ENCODE peak calls at places on chromosomes 13 and 19, in ten cellular contexts. U, I, V, J, D, Z, E, M, Y and H are unnamed samples.

GRCh38 chr13:99992376-99992775 is 10.8 kb downstream of the ZIC2 start:
- DNase-seq in U (no peak), E (no peak), Y (no peak), M (no peak), J (no peak), D (no peak), Z (no peak), I (no peak), V (no peak), H (no peak)

GRCh38 chr19:1261512-1261862 is 7.6 kb upstream of the CIRBP start:
- DNase-seq in E (no peak), M (no peak), U (no peak), Z (no peak), J (no peak), D (no peak), V (no peak), I (no peak), Y (no peak), H (no peak)

GRCh38 chr13:38735655-38736440 is 49.0 kb downstream of the FREM2 start:
- DNase-seq in Y (no peak), Z (no peak), M (no peak), I (no peak), E (no peak), J (no peak), D (no peak), U (no peak), V (no peak), H (no peak)

GRCh38 chr19:48196321-48196761 is 25.9 kb downstream of the ZSWIM9 start:
- DNase-seq in U (no peak), E (no peak), Y (no peak), M (no peak), Z (peak), J (no peak), D (no peak), V (no peak), I (no peak), H (no peak)

GRCh38 chr13:76383671-76384461 is 502.3 kb downstream of the KCTD12 start:
- DNase-seq in Z (peak), J (peak), Y (no peak), I (peak), E (peak), D (no peak), U (peak), M (peak), V (no peak), H (peak)

GRCh38 chr19:2517881-2518601 is 42.1 kb downstream of the GADD45B start:
- DNase-seq in U (no peak), V (no peak), Y (no peak), J (no peak), M (no peak), I (no peak), E (no peak), Z (no peak), D (no peak), H (no peak)

GRCh38 chr19:5086725-5087439 is 118.0 kb downstream of the KDM4B start:
- DNase-seq in E (peak), D (no peak), Z (no peak), U (no peak), Y (peak), J (no peak), V (no peak), M (no peak), I (no peak), H (no peak)

GRCh38 chr19:3823345-3823704 is 37.1 kb upstream of the MATK start:
- DNase-seq in U (no peak), V (no peak), J (no peak), E (no peak), M (no peak), D (no peak), Z (no peak), I (no peak), Y (no peak), H (no peak)

GRCh38 chr13:33228645-33229445 is 56.7 kb downstream of the STARD13 start:
- DNase-seq in I (no peak), U (peak), D (peak), V (no peak), Y (peak), M (peak), E (peak), J (peak), Z (peak), H (peak)

GRCh38 chr13:28541966-28542365 is 47.0 kb upstream of the FLT1 start:
- DNase-seq in E (no peak), Y (no peak), V (no peak), J (no peak), I (no peak), Z (peak), D (no peak), M (peak), U (no peak), H (no peak)

GRCh38 chr13:56988543-56988942 is 152.2 kb upstream of the PRR20A start:
- DNase-seq in J (no peak), Y (no peak), I (no peak), E (no peak), D (no peak), U (no peak), M (no peak), Z (no peak), V (no peak), H (no peak)

GRCh38 chr19:17246681-17247425 is 1.1 kb upstream of the NR2F6 start:
- DNase-seq in Z (no peak), V (no peak), U (no peak), I (no peak), M (peak), J (peak), Y (no peak), E (peak), D (no peak), H (no peak)

GRCh38 chr19:15201374-15202023 is 704 bp upstream of the NOTCH3 start:
- DNase-seq in M (no peak), J (no peak), D (no peak), V (no peak), E (no peak), Y (no peak), U (no peak), I (no peak), Z (no peak), H (no peak)

GRCh38 chr19:3203754-3204645 is 18.3 kb downstream of the NCLN start:
- DNase-seq in Z (no peak), Y (no peak), D (no peak), V (no peak), I (no peak), U (no peak), E (no peak), J (no peak), M (no peak), H (no peak)

GRCh38 chr13:102913924-102914628 is 68.2 kb downstream of the ERCC5 start:
- DNase-seq in E (no peak), U (peak), V (no peak), M (peak), J (peak), D (no peak), Y (no peak), Z (peak), I (no peak), H (no peak)

GRCh38 chr13:44437356-44438233 is 64.0 kb downstream of the SERP2 start:
- DNase-seq in V (no peak), Y (peak), J (no peak), U (no peak), M (peak), Z (peak), E (no peak), I (no peak), D (no peak), H (no peak)

GRCh38 chr19:51702103-51702753 is 9.1 kb downstream of the SPACA6 start:
- DNase-seq in E (peak), M (peak), D (no peak), I (no peak), Y (no peak), U (peak), Z (peak), V (peak), J (peak), H (no peak)

GRCh38 chr13:105442941-105443340 is 1092.5 kb downstream of the EFNB2 start:
- DNase-seq in Y (peak), E (no peak), V (no peak), D (no peak), I (peak), U (peak), Z (peak), J (peak), M (peak), H (peak)